ENCODE peak calls at places on chromosomes 11 and 22, in nine cellular contexts. H, E, Z, X, W, A, I, Q and J are unnamed samples.

GRCh38 chr11:111729441-111729840 is 36.7 kb downstream of the PPP2R1B start:
- DNase-seq in W (peak; percentile 14), Z (no peak), H (no peak), I (no peak), X (peak; percentile 83), A (no peak), Q (no peak), E (no peak), J (no peak)

GRCh38 chr11:71055925-71056324 is 196.5 kb downstream of the SHANK2 start:
- DNase-seq in H (no peak), I (no peak), Z (no peak), Q (no peak), A (no peak), X (no peak), E (no peak), W (no peak), J (no peak)

GRCh38 chr11:27291302-27291889 is 71.6 kb downstream of the CCDC34 start:
- DNase-seq in E (no peak), Q (peak; percentile 25), H (no peak), X (no peak), I (no peak), A (no peak), W (no peak), Z (no peak), J (no peak)

GRCh38 chr11:130813196-130813595 is 103.1 kb downstream of the SNX19 start:
- DNase-seq in H (no peak), A (no peak), W (no peak), E (no peak), Z (no peak), I (no peak), X (no peak), Q (no peak), J (no peak)

GRCh38 chr11:95788921-95789505 is 569 bp downstream of the FAM76B start:
- DNase-seq in Q (peak; percentile 19), W (peak; percentile 39), I (no peak), X (peak; percentile 26), E (no peak), H (peak; percentile 47), A (no peak), Z (no peak), J (no peak)

GRCh38 chr22:49426618-49427266 is 400.9 kb downstream of the BRD1 start:
- DNase-seq in H (no peak), Q (no peak), Z (no peak), W (no peak), X (no peak), E (no peak), A (no peak), I (no peak), J (no peak)

GRCh38 chr22:32355760-32356159 is 1.9 kb upstream of the RFPL3 start:
- DNase-seq in X (no peak), I (no peak), E (no peak), A (no peak), W (no peak), H (no peak), Q (no peak), Z (no peak), J (no peak)

GRCh38 chr11:125376117-125376516 is 119.9 kb downstream of the FEZ1 start:
- DNase-seq in I (peak; percentile 82), Q (no peak), E (no peak), A (no peak), H (peak; percentile 47), Z (peak; percentile 49), X (no peak), W (no peak), J (peak; percentile 41)

GRCh38 chr11:65468874-65469333 is 29.9 kb upstream of the MALAT1 start:
- DNase-seq in E (no peak), A (no peak), H (peak; percentile 49), X (peak; percentile 80), I (no peak), Z (no peak), W (no peak), Q (peak; percentile 57), J (no peak)

GRCh38 chr11:115890500-115890899 is 386.3 kb upstream of the CADM1 start:
- DNase-seq in W (no peak), A (no peak), I (no peak), Z (no peak), E (no peak), Q (no peak), H (no peak), X (no peak), J (no peak)

GRCh38 chr11:9757809-9758675 is 94.2 kb downstream of the SWAP70 start:
- DNase-seq in Q (peak; percentile 71), I (peak; percentile 62), H (peak; percentile 79), E (peak; percentile 85), A (peak; percentile 94), W (peak; percentile 54), X (peak; percentile 36), Z (peak; percentile 29), J (peak; percentile 93)

GRCh38 chr11:14417975-14418374 is 59.0 kb upstream of the RRAS2 start:
- DNase-seq in I (no peak), X (no peak), Q (no peak), H (peak; percentile 33), A (no peak), E (no peak), W (no peak), Z (no peak), J (no peak)

GRCh38 chr11:102428696-102429095 is 23.9 kb downstream of the TMEM123 start:
- DNase-seq in W (no peak), X (no peak), Z (no peak), I (no peak), H (no peak), E (no peak), Q (no peak), A (no peak), J (no peak)

GRCh38 chr22:24803064-24803542 is 2.9 kb upstream of the SGSM1 start:
- DNase-seq in E (peak; percentile 23), Q (peak; percentile 5), X (peak; percentile 44), H (peak; percentile 39), A (peak; percentile 74), I (peak; percentile 49), W (peak; percentile 20), Z (no peak), J (no peak)

GRCh38 chr11:133425245-133425644 is 107.1 kb downstream of the OPCML start:
- DNase-seq in A (no peak), W (no peak), H (no peak), I (no peak), Z (no peak), E (no peak), Q (no peak), X (no peak), J (no peak)

GRCh38 chr22:38187413-38188212 is 6.0 kb upstream of the PLA2G6 start:
- DNase-seq in Q (no peak), X (peak; percentile 38), E (no peak), W (no peak), Z (no peak), I (no peak), H (peak; percentile 72), A (no peak), J (no peak)

GRCh38 chr11:27697679-27698275 is 2.5 kb downstream of the BDNF start:
- DNase-seq in W (no peak), E (no peak), I (no peak), A (no peak), H (no peak), Z (no peak), Q (no peak), X (no peak), J (no peak)

GRCh38 chr11:88779551-88779950 is 286.2 kb downstream of the GRM5 start:
- DNase-seq in E (no peak), Z (no peak), I (no peak), A (no peak), H (peak; percentile 3), Q (peak; percentile 15), X (no peak), W (peak; percentile 14), J (no peak)